ENCODE peak calls at places on chromosomes 11 and 22, in six cellular contexts. P, W, R, Q, Z and N are unnamed samples.

GRCh38 chr22:43272869-43273318 is 70.3 kb downstream of the SCUBE1 start:
- DNase-seq in R (no peak), Q (no peak), Z (peak), P (peak), W (no peak), N (no peak)

GRCh38 chr11:10590516-10590915 is 22.1 kb upstream of the LYVE1 start:
- DNase-seq in W (no peak), R (no peak), P (peak), Q (no peak), Z (no peak), N (peak)

GRCh38 chr11:76763573-76764348 is 19.4 kb upstream of the TSKU start:
- DNase-seq in R (no peak), Q (peak), Z (no peak), W (peak), P (peak), N (peak)

GRCh38 chr11:128563942-128564641 is 23.3 kb downstream of the ETS1 start:
- DNase-seq in R (no peak), W (no peak), Z (no peak), Q (no peak), P (no peak), N (no peak)

GRCh38 chr11:121466063-121466794 is 13.5 kb upstream of the SORL1-AS1 start:
- DNase-seq in P (peak), W (peak), Q (peak), R (peak), Z (peak), N (peak)

GRCh38 chr11:114511538-114511937 is 48.1 kb downstream of the NXPE1 start:
- DNase-seq in W (no peak), P (no peak), R (no peak), Q (no peak), Z (no peak), N (no peak)

GRCh38 chr11:26665946-26666345 is 55.9 kb downstream of the SLC5A12 start:
- DNase-seq in Z (no peak), W (no peak), R (no peak), Q (no peak), P (no peak), N (no peak)

GRCh38 chr11:72824811-72825505 is 10.7 kb downstream of the ATG16L2 start:
- DNase-seq in Z (no peak), P (no peak), W (no peak), R (no peak), Q (no peak), N (no peak)

GRCh38 chr11:72716291-72716690 is 35.9 kb downstream of the ARAP1 start:
- DNase-seq in P (no peak), Z (no peak), W (no peak), Q (no peak), R (no peak), N (no peak)

GRCh38 chr11:45031912-45032519 is 81.3 kb upstream of the TP53I11 start:
- DNase-seq in Q (no peak), W (no peak), R (no peak), Z (no peak), P (no peak), N (no peak)

GRCh38 chr11:79547256-79547655 is 106.4 kb upstream of the TENM4 start:
- DNase-seq in W (no peak), Q (peak), R (no peak), P (no peak), Z (no peak), N (no peak)

GRCh38 chr11:57700425-57700824 is 11.6 kb downstream of the MED19 start:
- DNase-seq in Q (no peak), Z (no peak), R (no peak), W (no peak), P (no peak), N (no peak)

GRCh38 chr11:27173545-27173944 is 132.9 kb downstream of the BBOX1 start:
- DNase-seq in P (no peak), Z (no peak), Q (no peak), R (no peak), W (no peak), N (no peak)

DNA sequence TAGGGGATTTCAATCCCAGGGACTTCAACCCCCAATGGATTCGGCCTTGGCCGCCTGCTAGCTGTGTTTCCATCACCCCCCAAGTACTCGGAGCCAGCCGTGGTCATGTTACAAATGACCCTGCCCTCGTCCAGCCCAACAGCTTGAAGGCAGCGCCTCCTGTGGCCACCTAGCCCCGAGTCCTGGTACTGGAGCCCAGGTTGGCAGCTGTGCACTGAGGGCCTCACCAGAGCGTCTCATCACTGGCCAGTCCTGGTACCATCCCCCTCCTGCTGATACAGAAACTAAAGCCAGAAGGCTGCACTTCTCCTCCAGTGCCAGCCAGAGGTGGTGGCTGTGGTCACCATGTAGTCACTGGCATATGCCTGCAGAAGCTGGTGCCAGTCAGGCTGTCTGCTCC is 44.9 kb upstream of the FADD start:
- DNase-seq in W (peak), P (no peak), Z (peak), R (no peak), Q (no peak), N (no peak)
- TF ChIP-seq CTCF in W (peak), P (peak), Z (peak), R (no peak), Q (peak), N (peak)

GRCh38 chr22:32127904-32128303 is 31.2 kb downstream of the C22orf42 start:
- DNase-seq in Z (no peak), P (no peak), W (no peak), Q (no peak), R (no peak), N (no peak)

GRCh38 chr22:32122899-32123298 is 36.2 kb downstream of the C22orf42 start:
- DNase-seq in P (no peak), W (no peak), R (no peak), Z (no peak), Q (no peak), N (no peak)

GRCh38 chr22:32120603-32121002 is 38.5 kb downstream of the C22orf42 start:
- DNase-seq in Q (no peak), P (no peak), W (no peak), R (no peak), Z (no peak), N (no peak)

GRCh38 chr22:32119568-32120235 is 39.4 kb downstream of the C22orf42 start:
- DNase-seq in Z (no peak), R (no peak), Q (no peak), W (no peak), P (no peak), N (no peak)

GRCh38 chr22:32123657-32124056 is 35.4 kb downstream of the C22orf42 start:
- DNase-seq in Z (no peak), P (no peak), Q (no peak), W (no peak), R (no peak), N (no peak)
- TF ChIP-seq CTCF in Z (no peak), P (no peak), Q (no peak), W (peak), R (no peak), N (no peak)

DNA sequence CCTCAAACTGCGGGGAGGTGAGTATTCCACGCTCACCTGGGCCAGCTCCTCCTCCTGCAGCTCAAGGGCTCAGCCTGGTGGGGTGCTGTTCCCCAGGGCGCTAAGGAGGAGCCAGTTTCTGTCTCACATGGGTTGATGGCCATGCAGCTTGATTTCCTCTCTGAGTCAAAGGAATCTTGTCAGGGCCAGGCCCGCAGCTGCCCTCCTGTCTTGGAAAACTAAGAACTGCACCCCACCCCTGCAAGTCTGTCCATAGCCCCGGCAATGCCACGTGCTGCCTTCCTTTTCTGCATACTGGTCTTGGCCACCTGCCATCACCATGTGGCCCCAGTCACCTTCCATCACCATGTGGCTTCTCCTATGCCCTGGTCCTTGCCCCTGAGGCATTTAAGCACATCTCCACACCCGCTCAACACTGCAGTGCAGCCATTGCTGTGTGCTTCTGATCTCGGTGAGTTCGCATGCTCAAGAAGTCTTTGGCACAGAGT is 35.2 kb upstream of the CLDN5 start:
- DNase-seq in Z (no peak), P (no peak), R (no peak), Q (no peak), W (no peak), N (no peak)
- TF ChIP-seq CTCF in Z (no peak), P (no peak), R (no peak), Q (no peak), W (no peak), N (no peak)

GRCh38 chr11:92859290-92859689 is 110.2 kb upstream of the MTNR1B start:
- DNase-seq in P (no peak), W (no peak), Z (no peak), R (no peak), Q (no peak), N (no peak)

GRCh38 chr11:92852946-92853345 is 116.5 kb upstream of the MTNR1B start:
- DNase-seq in Q (no peak), P (no peak), W (no peak), Z (no peak), R (no peak), N (no peak)

GRCh38 chr11:92852203-92852602 is 117.2 kb upstream of the MTNR1B start:
- DNase-seq in Q (no peak), R (no peak), Z (no peak), P (no peak), W (no peak), N (no peak)

GRCh38 chr11:92854162-92854561 is 115.3 kb upstream of the MTNR1B start:
- DNase-seq in R (no peak), P (no peak), W (no peak), Z (no peak), Q (no peak), N (no peak)

DNA sequence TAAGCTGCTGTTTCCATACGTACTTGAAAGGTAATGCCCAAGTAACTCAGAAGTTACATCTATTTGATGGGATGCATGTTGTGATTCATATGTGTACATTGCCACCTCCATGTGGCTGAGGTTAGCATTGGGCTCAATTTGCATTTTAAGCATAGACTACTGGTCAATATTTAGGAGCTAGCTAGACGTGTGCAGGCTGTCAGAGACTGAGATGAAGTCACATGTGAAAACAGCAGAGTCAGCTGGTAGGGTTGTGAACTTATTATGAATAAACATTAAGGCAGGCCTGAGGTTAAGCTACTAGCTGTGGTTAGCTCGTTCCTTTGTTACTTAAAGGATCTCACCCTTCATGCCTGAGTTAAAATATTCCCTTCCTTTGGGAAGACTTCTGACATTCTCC is 114.5 kb upstream of the MTNR1B start:
- DNase-seq in Z (no peak), P (no peak), Q (peak), W (no peak), R (no peak), N (no peak)
- TF ChIP-seq CTCF in Z (no peak), P (no peak), Q (no peak), W (no peak), R (no peak), N (no peak)

GRCh38 chr11:64854534-64855502 is 10.4 kb upstream of the CDC42BPG start:
- DNase-seq in P (peak), Z (no peak), Q (peak), R (peak), W (peak), N (no peak)
- TF ChIP-seq CTCF in P (no peak), Z (no peak), Q (no peak), R (no peak), W (no peak), N (no peak)

GRCh38 chr11:78015878-78016277 is 7.2 kb downstream of the KCTD14 start:
- DNase-seq in W (no peak), Q (no peak), R (no peak), Z (no peak), P (no peak), N (no peak)
- TF ChIP-seq CTCF in W (no peak), Q (no peak), R (no peak), Z (no peak), P (no peak), N (no peak)

GRCh38 chr11:14981507-14981906 is 9.4 kb upstream of the CALCA start:
- DNase-seq in R (no peak), Z (no peak), P (no peak), W (no peak), Q (no peak), N (no peak)
- TF ChIP-seq CTCF in R (no peak), Z (no peak), P (no peak), W (no peak), Q (no peak), N (no peak)

DNA sequence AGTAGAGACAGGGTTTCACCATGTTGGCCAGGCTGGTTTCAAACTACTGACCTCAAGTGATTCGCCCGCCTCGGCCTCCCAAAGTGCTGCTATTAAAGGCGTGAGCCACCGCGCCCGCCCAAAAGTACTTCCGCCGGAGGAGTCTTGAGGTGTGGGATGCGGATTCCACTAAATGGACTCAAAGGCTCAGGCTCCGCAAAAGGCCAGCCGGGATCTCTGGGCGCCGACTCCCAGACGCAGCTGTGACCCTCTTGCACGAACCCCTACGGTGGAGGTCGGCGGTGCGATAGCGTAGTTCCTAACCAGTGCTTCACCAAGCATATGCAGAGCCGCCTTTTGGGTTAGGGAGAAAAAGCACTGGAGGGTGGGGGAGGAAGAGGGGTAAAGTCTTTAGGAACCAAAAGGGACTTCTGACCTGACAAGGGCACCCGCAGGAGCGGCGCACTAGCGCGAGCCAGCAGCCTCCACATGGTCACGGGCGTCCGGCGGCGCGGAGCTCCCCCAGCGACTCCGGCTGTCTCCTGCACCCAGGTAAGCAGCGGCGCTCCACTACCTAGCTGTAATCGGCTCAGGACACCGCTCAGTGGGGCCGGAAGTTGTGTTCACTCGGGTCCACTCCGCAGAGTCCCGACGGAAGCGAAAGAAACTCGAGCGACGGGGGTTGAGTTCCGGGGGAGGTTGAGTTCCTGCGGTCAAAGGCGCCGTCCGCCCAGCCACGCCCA is at the start of gene MRPL16:
- DNase-seq in Q (peak), P (peak), Z (peak), R (peak), W (peak), N (no peak)
- TF ChIP-seq CTCF in Q (no peak), P (no peak), Z (no peak), R (no peak), W (peak), N (no peak)

DNA sequence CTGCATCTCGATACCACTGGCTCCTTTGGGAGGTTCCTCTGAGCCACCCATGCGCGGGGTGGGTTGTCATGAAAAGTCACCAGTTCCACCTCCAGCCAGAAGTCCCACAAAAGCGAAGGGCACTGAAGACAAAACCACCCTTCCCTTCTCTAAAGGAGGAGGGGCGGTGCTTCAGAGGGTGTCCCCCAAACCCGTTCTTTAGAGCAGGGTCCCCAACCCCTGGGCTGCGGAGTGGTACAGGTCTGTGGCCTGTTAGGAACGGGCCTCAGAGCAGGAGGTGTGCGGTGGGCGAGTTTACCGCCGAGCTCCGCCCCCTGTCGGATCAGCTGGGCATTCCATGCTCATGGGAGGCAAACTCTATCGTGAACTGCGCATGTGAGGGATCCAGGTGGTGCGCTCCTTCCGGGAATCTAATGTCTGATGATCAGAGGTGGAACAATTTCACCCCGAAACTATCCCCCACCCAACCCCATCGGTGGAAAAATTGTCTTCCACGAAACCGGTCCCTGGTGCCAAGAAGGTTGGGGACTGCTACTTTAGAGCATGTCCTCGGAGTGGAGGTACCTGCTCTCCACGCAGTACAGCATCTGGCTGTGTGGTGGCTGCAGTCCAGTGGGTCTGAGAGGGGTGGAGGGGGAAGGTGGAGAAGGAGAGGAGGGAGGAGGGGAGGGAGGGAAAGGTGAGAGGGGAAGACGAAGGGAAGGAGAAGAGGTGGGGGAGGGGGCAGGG is 72.9 kb upstream of the SEPTIN5 start:
- DNase-seq in R (no peak), W (no peak), Z (peak), Q (no peak), P (peak), N (no peak)
- TF ChIP-seq CTCF in R (no peak), W (peak), Z (peak), Q (peak), P (peak), N (peak)

GRCh38 chr11:68383976-68384501 is 71.6 kb downstream of the LRP5 start:
- DNase-seq in P (peak), Z (peak), R (peak), W (peak), Q (no peak), N (no peak)

GRCh38 chr11:68382358-68382998 is 70.1 kb downstream of the LRP5 start:
- DNase-seq in W (no peak), R (no peak), Q (no peak), P (no peak), Z (no peak), N (no peak)

GRCh38 chr11:68379216-68379615 is 66.8 kb downstream of the LRP5 start:
- DNase-seq in R (no peak), Z (no peak), W (no peak), Q (no peak), P (peak), N (no peak)

GRCh38 chr11:68381716-68382115 is 69.3 kb downstream of the LRP5 start:
- DNase-seq in P (no peak), Q (no peak), R (no peak), W (no peak), Z (no peak), N (no peak)

DNA sequence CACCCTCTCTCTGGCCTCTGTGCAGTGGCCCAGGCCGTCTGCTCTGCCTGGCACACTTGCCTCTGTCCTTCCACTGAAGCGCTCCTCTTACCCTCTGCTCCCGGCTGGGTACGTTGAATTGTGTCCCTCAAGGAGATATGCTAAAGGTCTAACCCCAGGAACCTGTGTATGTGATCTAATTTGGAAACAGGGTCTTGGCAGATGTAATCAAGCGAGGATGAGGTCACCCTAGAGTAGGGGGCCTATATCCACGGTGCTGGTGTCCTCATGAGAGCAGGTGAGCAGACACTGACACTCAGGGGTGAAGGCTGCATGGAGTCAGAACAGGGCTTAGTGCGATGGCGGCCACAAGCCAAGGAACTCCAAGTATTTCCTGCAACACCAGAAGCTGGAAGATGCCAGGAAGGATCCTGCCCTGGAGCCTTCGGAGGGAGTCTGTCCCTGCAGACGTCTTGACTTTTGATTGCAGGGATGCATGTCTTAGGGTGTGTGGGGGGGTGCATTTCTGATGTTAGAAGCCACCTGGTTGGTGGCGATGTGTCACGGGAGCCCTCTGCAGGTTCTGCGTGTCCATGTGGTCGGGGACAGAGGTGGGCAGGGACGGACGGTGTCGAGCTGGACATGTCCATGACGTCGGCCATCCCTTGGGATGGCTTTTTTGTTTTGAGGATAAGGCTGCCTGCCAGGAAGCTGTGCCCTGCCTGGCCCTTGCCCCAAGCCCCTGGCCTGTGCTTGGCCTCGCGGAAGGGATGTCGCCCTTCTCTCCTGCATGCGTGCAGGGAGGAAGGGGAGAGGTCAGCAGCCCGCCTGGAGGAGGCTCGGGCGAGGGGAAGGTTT is 68.6 kb downstream of the LRP5 start:
- DNase-seq in Z (no peak), R (no peak), W (no peak), Q (peak), P (peak), N (no peak)
- TF ChIP-seq CTCF in Z (no peak), R (no peak), W (no peak), Q (no peak), P (no peak), N (no peak)